ENCODE peak calls at places on chromosomes 11 and 22, in five cellular contexts. One of them, this sample, is unnamed.

GRCh38 chr11:63459586-63459985 is 31.4 kb downstream of the PLAAT5 start:
- DNase-seq in NCI-H2029: no peak
- DNase-seq in thoracic aorta: no peak
- DNase-seq in fibroblast of the aortic adventitia: no peak
- DNase-seq in NCI-H774: no peak
- DNase-seq in this sample: no peak

GRCh38 chr22:21866821-21867527 is 471 bp downstream of the MAPK1 start:
- DNase-seq in NCI-H2029: no peak
- DNase-seq in thoracic aorta: no peak
- DNase-seq in fibroblast of the aortic adventitia: peak
- DNase-seq in NCI-H774: no peak
- DNase-seq in this sample: no peak

GRCh38 chr11:29879560-29879959 is 137.3 kb downstream of the KCNA4 start:
- DNase-seq in NCI-H2029: no peak
- DNase-seq in thoracic aorta: no peak
- DNase-seq in fibroblast of the aortic adventitia: no peak
- DNase-seq in NCI-H774: no peak
- DNase-seq in this sample: no peak

GRCh38 chr22:37546436-37547248 is 13.6 kb upstream of the CDC42EP1 start:
- DNase-seq in NCI-H2029: no peak
- DNase-seq in thoracic aorta: no peak
- DNase-seq in fibroblast of the aortic adventitia: peak
- DNase-seq in NCI-H774: no peak
- DNase-seq in this sample: peak

GRCh38 chr22:50219800-50220602 is 19.2 kb downstream of the SELENOO start:
- DNase-seq in NCI-H2029: no peak
- DNase-seq in thoracic aorta: no peak
- DNase-seq in fibroblast of the aortic adventitia: no peak
- DNase-seq in NCI-H774: no peak
- DNase-seq in this sample: no peak

GRCh38 chr22:46041642-46042041 is 64.7 kb upstream of the WNT7B start:
- DNase-seq in NCI-H2029: no peak
- DNase-seq in thoracic aorta: no peak
- DNase-seq in fibroblast of the aortic adventitia: no peak
- DNase-seq in NCI-H774: no peak
- DNase-seq in this sample: no peak

GRCh38 chr11:72259490-72259889 is 15.5 kb upstream of the PHOX2A start:
- DNase-seq in NCI-H2029: no peak
- DNase-seq in thoracic aorta: no peak
- DNase-seq in fibroblast of the aortic adventitia: no peak
- DNase-seq in NCI-H774: no peak
- DNase-seq in this sample: no peak

GRCh38 chr11:42709216-42709615 is 602.6 kb upstream of the API5 start:
- DNase-seq in NCI-H2029: no peak
- DNase-seq in thoracic aorta: no peak
- DNase-seq in fibroblast of the aortic adventitia: no peak
- DNase-seq in NCI-H774: no peak
- DNase-seq in this sample: no peak

GRCh38 chr11:69658606-69659450 is 16.3 kb downstream of the LTO1 start:
- DNase-seq in NCI-H2029: peak
- DNase-seq in thoracic aorta: no peak
- DNase-seq in fibroblast of the aortic adventitia: no peak
- DNase-seq in NCI-H774: no peak
- DNase-seq in this sample: no peak

GRCh38 chr11:99260696-99261095 is 239.9 kb downstream of the CNTN5 start:
- DNase-seq in NCI-H2029: no peak
- DNase-seq in thoracic aorta: no peak
- DNase-seq in fibroblast of the aortic adventitia: no peak
- DNase-seq in NCI-H774: no peak
- DNase-seq in this sample: peak

GRCh38 chr11:134656861-134657540 is 245.0 kb upstream of the B3GAT1 start:
- DNase-seq in NCI-H2029: no peak
- DNase-seq in thoracic aorta: no peak
- DNase-seq in fibroblast of the aortic adventitia: no peak
- DNase-seq in NCI-H774: no peak
- DNase-seq in this sample: no peak